ENCODE peak calls at places on chromosome 17, in eight cellular contexts. L is body of pancreas, S is ovary, I is AG04450, B is heart left ventricle, N is RWPE1, P is HAP-1, M is ELR. W is an unnamed sample.

GRCh38 chr17:79081571-79082276 is 7.1 kb downstream of the ENGASE start:
- DNase-seq in L (no peak), S (no peak), I (no peak), B (no peak), N (no peak), P (no peak), M (no peak), W (no peak)

GRCh38 chr17:41151525-41151924 is 1.9 kb upstream of the KRTAP4-5 start:
- DNase-seq in L (no peak), S (no peak), I (no peak), B (no peak), N (no peak), P (no peak), M (no peak), W (no peak)

GRCh38 chr17:34798581-34798980 is 162.7 kb downstream of the CCT6B start:
- DNase-seq in L (no peak), S (no peak), I (no peak), B (no peak), N (no peak), P (no peak), M (no peak), W (no peak)

GRCh38 chr17:80416940-80417293 is 1.9 kb downstream of the ENDOV start:
- DNase-seq in L (no peak), S (no peak), I (no peak), B (no peak), N (no peak), P (no peak), M (no peak), W (no peak)

GRCh38 chr17:6523809-6524355 is 32.5 kb downstream of the PITPNM3 start:
- DNase-seq in L (no peak), S (no peak), I (no peak), B (no peak), N (no peak), P (no peak), M (no peak), W (no peak)

GRCh38 chr17:34367486-34368270 is 4.6 kb upstream of the CCL1 start:
- DNase-seq in L (no peak), S (no peak), I (no peak), B (no peak), N (no peak), P (no peak), M (no peak), W (no peak)

GRCh38 chr17:74678541-74678940 is 34.2 kb downstream of the CD300LF start:
- DNase-seq in L (no peak), S (no peak), I (no peak), B (no peak), N (no peak), P (peak), M (no peak), W (no peak)

GRCh38 chr17:71530227-71530626 is 590.6 kb upstream of the SOX9 start:
- DNase-seq in L (no peak), S (no peak), I (no peak), B (no peak), N (peak), P (no peak), M (peak), W (no peak)

GRCh38 chr17:31654936-31655335 is 204.1 kb downstream of the COPRS start:
- DNase-seq in L (no peak), S (no peak), I (no peak), B (no peak), N (peak), P (no peak), M (peak), W (no peak)

GRCh38 chr17:47837401-47838039 is 3.6 kb downstream of the SCRN2 start:
- DNase-seq in L (no peak), S (no peak), I (no peak), B (no peak), N (no peak), P (no peak), M (peak), W (no peak)

GRCh38 chr17:31722251-31723056 is 136.6 kb downstream of the COPRS start:
- DNase-seq in L (no peak), S (no peak), I (no peak), B (peak), N (no peak), P (no peak), M (peak), W (no peak)

GRCh38 chr17:43719578-43719977 is 39.0 kb downstream of the SOST start:
- DNase-seq in L (no peak), S (no peak), I (no peak), B (no peak), N (no peak), P (no peak), M (no peak), W (no peak)

GRCh38 chr17:38693700-38694329 is 11.3 kb upstream of the MLLT6 start:
- DNase-seq in L (peak), S (peak), I (no peak), B (peak), N (no peak), P (no peak), M (no peak), W (peak)

GRCh38 chr17:12647023-12647422 is 18.7 kb upstream of the MYOCD start:
- DNase-seq in L (no peak), S (no peak), I (no peak), B (no peak), N (no peak), P (no peak), M (no peak), W (no peak)

GRCh38 chr17:78934681-78935418 is 9.7 kb upstream of the TIMP2 start:
- DNase-seq in L (no peak), S (peak), I (no peak), B (no peak), N (no peak), P (no peak), M (peak), W (no peak)

GRCh38 chr17:73091770-73092517 is 544 bp downstream of the SLC39A11 start:
- DNase-seq in L (peak), S (peak), I (no peak), B (peak), N (peak), P (peak), M (peak), W (no peak)

GRCh38 chr17:9204026-9204425 is 182.7 kb downstream of the NTN1 start:
- DNase-seq in L (no peak), S (no peak), I (no peak), B (no peak), N (no peak), P (no peak), M (no peak), W (no peak)

GRCh38 chr17:17796787-17797061 is 40.1 kb downstream of the SREBF1 start:
- DNase-seq in L (no peak), S (no peak), I (no peak), B (no peak), N (no peak), P (no peak), M (no peak), W (no peak)

GRCh38 chr17:47704116-47704515 is 10.2 kb downstream of the TBKBP1 start:
- DNase-seq in L (no peak), S (no peak), I (no peak), B (no peak), N (no peak), P (no peak), M (no peak), W (no peak)

GRCh38 chr17:64661981-64662773 is at the start of gene SMURF2:
- DNase-seq in L (peak), S (peak), I (no peak), B (peak), N (peak), P (peak), M (peak), W (peak)

GRCh38 chr17:14113137-14113536 is 43.8 kb downstream of the COX10 start:
- DNase-seq in L (no peak), S (no peak), I (no peak), B (no peak), N (no peak), P (no peak), M (no peak), W (no peak)

GRCh38 chr17:16977932-16978331 is 6.0 kb upstream of the TNFRSF13B start:
- DNase-seq in L (no peak), S (no peak), I (no peak), B (no peak), N (no peak), P (no peak), M (peak), W (no peak)

GRCh38 chr17:57986841-57987581 is 1.0 kb downstream of the VEZF1 start:
- DNase-seq in L (peak), S (peak), I (peak), B (peak), N (no peak), P (peak), M (peak), W (peak)